ENCODE peak calls at places on chromosomes 1 and 21, in five cellular contexts. D is heart right ventricle, F is HAP-1, I is AG04450, R is HFF-Myc. A is an unnamed sample.

GRCh38 chr1:91884459-91885290 is 1.3 kb downstream of the TGFBR3 start:
- DNase-seq in D (peak), I (no peak), R (no peak), F (no peak), A (no peak)

GRCh38 chr1:210627740-210628139 is 299.0 kb downstream of the HHAT start:
- DNase-seq in D (no peak), F (no peak), R (no peak), I (no peak), A (no peak)

GRCh38 chr1:110668523-110668922 is 6.2 kb downstream of the KCNA3 start:
- DNase-seq in I (no peak), F (no peak), D (no peak), R (no peak), A (no peak)

GRCh38 chr1:62232885-62233284 is 38.2 kb downstream of the L1TD1 start:
- DNase-seq in D (no peak), F (no peak), R (no peak), I (no peak), A (no peak)

GRCh38 chr1:22317231-22317919 is 134.3 kb upstream of the ZBTB40 start:
- DNase-seq in I (no peak), R (no peak), F (no peak), D (no peak), A (no peak)

GRCh38 chr1:226195144-226195543 is 8.6 kb upstream of the ACBD3 start:
- DNase-seq in I (no peak), F (no peak), R (no peak), D (no peak), A (no peak)

GRCh38 chr1:157932082-157932481 is 61.4 kb upstream of the KIRREL1 start:
- DNase-seq in D (no peak), F (no peak), I (no peak), R (peak), A (peak)

GRCh38 chr1:75954594-75954993 is 22.4 kb upstream of the ASB17 start:
- DNase-seq in F (no peak), I (no peak), D (no peak), R (no peak), A (no peak)

GRCh38 chr1:1210726-1211540 is 3.0 kb downstream of the TNFRSF4 start:
- DNase-seq in R (no peak), I (no peak), F (no peak), D (peak), A (no peak)

GRCh38 chr21:14526816-14527689 is 19.1 kb downstream of the SAMSN1 start:
- DNase-seq in D (no peak), I (no peak), R (no peak), F (no peak), A (no peak)
- H3K4me3 ChIP-seq in D (no peak), I (no peak), R (no peak), F (no peak), A (no peak)

DNA sequence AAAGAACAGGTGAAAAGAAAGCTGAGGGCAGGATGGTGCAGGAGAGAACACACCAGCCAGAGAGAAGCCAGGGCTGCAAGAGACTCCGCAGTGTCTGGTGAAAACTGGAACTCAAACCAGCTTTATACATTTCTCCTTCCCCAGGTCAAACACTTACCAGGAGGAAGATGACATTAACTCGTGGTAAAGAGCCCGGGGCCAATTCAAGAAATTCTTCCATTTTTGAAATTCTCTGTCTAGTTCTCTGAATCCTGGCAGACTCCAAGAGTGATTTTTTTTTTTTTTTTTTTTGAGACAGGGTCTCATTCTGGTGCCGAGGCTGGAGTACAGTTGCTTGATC is 25.8 kb upstream of the SIPA1L2 start:
- DNase-seq in I (no peak), F (no peak), R (no peak), D (no peak), A (no peak)
- H3K4me3 ChIP-seq in I (no peak), F (no peak), R (no peak), D (no peak), A (no peak)

GRCh38 chr21:37364722-37365121 is 1.9 kb upstream of the DYRK1A start:
- DNase-seq in R (no peak), D (no peak), F (no peak), I (no peak), A (no peak)
- H3K4me3 ChIP-seq in R (no peak), D (no peak), F (no peak), I (peak), A (no peak)

DNA sequence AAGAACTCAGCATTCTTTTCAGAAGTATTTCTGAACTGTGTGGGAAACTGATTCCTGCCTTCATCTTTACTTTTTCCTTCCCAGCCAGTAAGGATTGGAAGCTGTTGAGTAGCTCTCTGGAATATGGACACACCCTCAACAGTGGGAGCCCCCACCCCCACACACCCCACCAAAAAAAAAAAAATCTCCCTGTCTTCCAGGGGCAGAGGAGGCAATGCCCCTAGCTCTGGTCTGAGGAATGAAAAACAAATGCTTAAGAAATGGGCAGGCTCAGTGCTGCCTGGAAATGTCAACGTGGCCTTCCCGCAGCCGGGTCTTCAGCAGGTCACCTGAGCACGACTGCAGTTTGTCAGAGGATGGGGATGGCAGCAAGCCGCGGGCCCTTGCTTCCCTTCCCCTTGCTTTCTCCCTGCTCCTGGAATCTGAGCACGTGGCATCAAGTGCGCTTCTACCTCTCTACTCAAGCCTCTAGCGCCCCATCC is 502 bp downstream of the RGS16 start:
- DNase-seq in F (no peak), R (no peak), I (no peak), D (no peak), A (no peak)
- H3K4me3 ChIP-seq in F (peak), R (peak), I (peak), D (peak), A (peak)

GRCh38 chr1:198934414-198934813 is 295.6 kb downstream of the PTPRC start:
- DNase-seq in F (no peak), D (no peak), I (no peak), R (no peak), A (no peak)

GRCh38 chr1:198934901-198935301 is 296.1 kb downstream of the PTPRC start:
- DNase-seq in D (no peak), I (no peak), F (no peak), R (no peak), A (no peak)

GRCh38 chr1:198936371-198937083 is 297.7 kb downstream of the PTPRC start:
- DNase-seq in R (no peak), F (peak), I (no peak), D (no peak), A (no peak)

GRCh38 chr1:198933506-198933905 is 294.7 kb downstream of the PTPRC start:
- DNase-seq in I (no peak), F (no peak), R (no peak), D (no peak), A (no peak)

DNA sequence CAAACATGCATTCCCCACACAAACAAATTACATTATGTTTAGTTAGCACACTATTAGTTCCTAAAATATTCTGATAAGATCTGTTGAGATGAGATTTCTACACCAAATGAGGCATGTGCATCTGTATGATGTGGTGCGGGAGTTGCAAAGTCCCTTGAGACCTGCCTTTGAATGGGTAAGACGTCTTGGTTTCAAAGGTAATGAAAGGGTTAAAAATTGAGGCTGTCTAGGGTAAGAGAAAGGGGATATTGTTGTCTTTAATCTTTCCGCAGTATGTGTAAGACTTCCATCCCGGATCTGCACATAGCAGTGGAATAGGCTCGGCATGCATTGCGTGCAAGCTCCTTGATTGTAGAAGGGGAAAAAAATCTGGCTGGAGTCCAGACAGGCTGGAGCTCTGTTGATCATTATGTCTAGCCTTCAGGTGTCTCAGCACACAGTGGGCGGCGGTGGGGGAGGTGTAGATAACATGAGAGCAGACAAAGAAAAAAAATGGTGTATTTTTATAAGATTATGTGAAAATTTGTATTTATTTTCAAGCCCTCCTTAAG is 296.6 kb downstream of the PTPRC start:
- DNase-seq in R (peak), I (peak), F (peak), D (peak), A (peak)
- H3K4me3 ChIP-seq in R (peak), I (peak), F (peak), D (no peak), A (peak)